ENCODE peak calls at places on chromosomes 2 and 18, in four cellular contexts. H is tibial artery, Z is pons, E is activated T-helper 1 cell treated with Interleukin-2 at 50 U/mL for 16 hours. P is an unnamed sample.

GRCh38 chr2:48483506-48483905 is 46.4 kb upstream of the STON1 start:
- DNase-seq in H (no peak), E (no peak), Z (peak; percentile 50), P (no peak)

GRCh38 chr2:160224060-160224459 is 24.0 kb upstream of the ITGB6 start:
- DNase-seq in E (no peak), Z (no peak), H (no peak), P (peak; percentile 34)

GRCh38 chr18:74652392-74652988 is 54.8 kb downstream of the ZNF407 start:
- DNase-seq in Z (peak; percentile 59), E (no peak), H (no peak), P (no peak)

GRCh38 chr2:240956161-240956934 is 42.1 kb upstream of the SNED1 start:
- DNase-seq in Z (no peak), E (no peak), H (no peak), P (no peak)

GRCh38 chr18:26301681-26302080 is 75.4 kb downstream of the TAF4B start:
- DNase-seq in E (no peak), H (no peak), Z (peak; percentile 84), P (no peak)

GRCh38 chr2:217964658-217965161 is 38.1 kb downstream of the TNS1 start:
- DNase-seq in Z (no peak), E (no peak), H (peak; percentile 66), P (no peak)

GRCh38 chr2:7555260-7555659 is 638.0 kb downstream of the RNF144A start:
- DNase-seq in Z (no peak), E (no peak), H (no peak), P (no peak)

GRCh38 chr2:53859354-53860159 is at the start of gene GPR75:
- DNase-seq in E (no peak), H (no peak), Z (no peak), P (no peak)

GRCh38 chr2:60073201-60073600 is 480.3 kb downstream of the BCL11A start:
- DNase-seq in Z (no peak), E (no peak), H (no peak), P (no peak)

GRCh38 chr2:157336137-157336721 is 10.6 kb upstream of the ERMN start:
- DNase-seq in E (no peak), H (no peak), Z (peak; percentile 74), P (no peak)

GRCh38 chr18:48923746-48924580 is 26.8 kb downstream of the SMAD7 start:
- DNase-seq in E (no peak), H (peak; percentile 64), Z (no peak), P (peak; percentile 31)

GRCh38 chr2:72759755-72760154 is 66.1 kb downstream of the EXOC6B start:
- DNase-seq in Z (no peak), E (no peak), H (no peak), P (no peak)

GRCh38 chr2:239288951-239289481 is 111.8 kb downstream of the HDAC4 start:
- DNase-seq in H (peak; percentile 53), Z (no peak), E (no peak), P (peak; percentile 53)

GRCh38 chr2:42196403-42197267 is 27.5 kb downstream of the EML4 start:
- DNase-seq in Z (peak; percentile 82), E (no peak), H (no peak), P (no peak)

GRCh38 chr2:148955798-148956197 is 80.8 kb downstream of the KIF5C start:
- DNase-seq in E (no peak), Z (no peak), H (no peak), P (no peak)

GRCh38 chr18:6954501-6954900 is 163.1 kb downstream of the LAMA1 start:
- DNase-seq in Z (no peak), H (no peak), E (no peak), P (no peak)

GRCh38 chr2:105328281-105329196 is 996 bp downstream of the TGFBRAP1 start:
- DNase-seq in E (no peak), H (peak; percentile 69), Z (peak; percentile 63), P (peak; percentile 27)

GRCh38 chr2:1756456-1756855 is 12.1 kb upstream of the PXDN start:
- DNase-seq in Z (no peak), H (peak; percentile 62), E (no peak), P (no peak)

GRCh38 chr2:165471349-165471975 is 2.0 kb downstream of the CSRNP3 start:
- DNase-seq in Z (no peak), H (no peak), E (no peak), P (no peak)

GRCh38 chr2:133568172-133568571 is at the start of gene NCKAP5:
- DNase-seq in H (no peak), Z (peak; percentile 83), E (no peak), P (no peak)

GRCh38 chr2:189951791-189952535 is 110.6 kb downstream of the MSTN start:
- DNase-seq in H (no peak), E (no peak), Z (no peak), P (no peak)

GRCh38 chr18:2570772-2571199 is 519 bp downstream of the METTL4 start:
- DNase-seq in H (peak; percentile 84), E (peak; percentile 42), Z (peak; percentile 49), P (peak; percentile 56)

GRCh38 chr18:22604390-22604985 is 186.8 kb upstream of the CTAGE1 start:
- DNase-seq in H (peak; percentile 82), Z (no peak), E (no peak), P (no peak)